ENCODE peak calls at places on chromosomes 1 and 21, in ten cellular contexts. I is COLO829, X is SK-N-MC, M is IMR-90, Q is HTR-8/SVneo, S is heart left ventricle, D is type B pancreatic cell, E is GM04503, G is fibroblast of mammary gland, A is GOT3. V is an unnamed sample.

GRCh38 chr1:45622891-45623394 is 911 bp downstream of the CCDC17 start:
- DNase-seq in S (peak), E (no peak), G (no peak), I (no peak), X (no peak), A (no peak), D (no peak), M (no peak), Q (no peak), V (no peak)

GRCh38 chr1:42385283-42385682 is 4.7 kb downstream of the RIMKLA start:
- DNase-seq in I (no peak), E (peak), Q (no peak), X (no peak), A (no peak), G (peak), S (no peak), D (no peak), M (peak), V (no peak)

GRCh38 chr1:182575540-182576149 is 13.4 kb downstream of the RNASEL start:
- DNase-seq in X (no peak), Q (peak), E (peak), S (no peak), M (peak), A (no peak), D (no peak), G (peak), I (no peak), V (no peak)

GRCh38 chr1:226362891-226363447 is 44.9 kb downstream of the PARP1 start:
- DNase-seq in S (no peak), E (no peak), X (no peak), D (no peak), I (no peak), M (no peak), A (no peak), Q (no peak), G (no peak), V (no peak)

GRCh38 chr1:50637460-50637859 is 214.2 kb upstream of the DMRTA2 start:
- DNase-seq in D (no peak), I (no peak), X (no peak), E (no peak), S (no peak), A (no peak), G (peak), Q (no peak), M (peak), V (no peak)

GRCh38 chr1:182978158-182978853 is 25.3 kb upstream of the SHCBP1L start:
- DNase-seq in I (no peak), A (no peak), G (no peak), E (no peak), S (no peak), D (no peak), X (no peak), Q (no peak), M (no peak), V (no peak)

GRCh38 chr1:5638582-5638981 is 353.6 kb downstream of the NPHP4 start:
- DNase-seq in E (no peak), A (no peak), G (no peak), I (no peak), X (no peak), Q (no peak), M (no peak), D (no peak), S (no peak), V (no peak)

GRCh38 chr1:184802739-184803492 is 48.3 kb upstream of the EDEM3 start:
- DNase-seq in S (no peak), E (no peak), G (peak), X (no peak), Q (no peak), A (no peak), M (peak), I (no peak), D (no peak), V (no peak)

GRCh38 chr1:1628656-1629429 is 3.1 kb upstream of the MMP23B start:
- DNase-seq in A (no peak), X (no peak), E (no peak), I (no peak), S (peak), D (no peak), Q (no peak), G (no peak), M (no peak), V (peak)

GRCh38 chr1:61043010-61043820 is 39.1 kb upstream of the NFIA start:
- DNase-seq in A (peak), S (peak), I (peak), Q (peak), X (no peak), G (peak), D (peak), M (peak), E (no peak), V (peak)

GRCh38 chr1:47578026-47578861 is 140.4 kb downstream of the FOXD2 start:
- DNase-seq in S (no peak), G (no peak), M (no peak), I (peak), X (no peak), A (no peak), Q (no peak), E (no peak), D (no peak), V (no peak)

GRCh38 chr1:19307804-19308508 is 4.0 kb downstream of the AKR7A2 start:
- DNase-seq in G (no peak), M (no peak), I (no peak), E (no peak), X (no peak), A (no peak), D (no peak), Q (no peak), S (no peak), V (no peak)

GRCh38 chr21:36835383-36835795 is 131.1 kb downstream of the HLCS start:
- DNase-seq in Q (peak), D (no peak), A (no peak), S (no peak), X (no peak), G (no peak), I (no peak), E (no peak), M (no peak), V (no peak)

GRCh38 chr1:201530741-201531521 is 8.0 kb upstream of the NAV1 start:
- DNase-seq in D (peak), I (peak), S (peak), X (no peak), G (peak), E (no peak), M (peak), A (peak), Q (peak), V (peak)

GRCh38 chr1:226086776-226087175 is 24.3 kb downstream of the H3-3A start:
- DNase-seq in Q (no peak), X (no peak), M (no peak), A (no peak), E (no peak), D (no peak), I (no peak), G (no peak), S (no peak), V (no peak)

GRCh38 chr1:107434379-107434728 is 293.5 kb downstream of the NTNG1 start:
- DNase-seq in A (no peak), D (no peak), I (no peak), X (no peak), M (no peak), G (no peak), Q (no peak), S (no peak), E (no peak), V (no peak)

GRCh38 chr1:222896630-222897526 is 82.0 kb downstream of the DISP1 start:
- DNase-seq in Q (no peak), I (no peak), D (no peak), E (no peak), A (no peak), G (peak), S (no peak), M (peak), X (no peak), V (no peak)

GRCh38 chr1:220045356-220046051 is 801 bp downstream of the EPRS1 start:
- DNase-seq in I (no peak), D (no peak), G (no peak), S (no peak), X (no peak), E (no peak), Q (peak), A (no peak), M (no peak), V (no peak)

GRCh38 chr1:40980453-40981121 is 1.1 kb downstream of the CTPS1 start:
- DNase-seq in E (no peak), A (no peak), Q (no peak), M (peak), I (no peak), G (peak), D (no peak), S (no peak), X (no peak), V (peak)

GRCh38 chr1:43540653-43541071 is 10.0 kb downstream of the PTPRF start:
- DNase-seq in D (no peak), A (no peak), G (peak), E (no peak), Q (no peak), M (no peak), X (no peak), I (no peak), S (peak), V (no peak)

GRCh38 chr1:198678901-198679329 is 40.1 kb downstream of the PTPRC start:
- DNase-seq in G (no peak), D (no peak), I (no peak), A (no peak), X (no peak), M (no peak), E (no peak), Q (no peak), S (no peak), V (peak)

GRCh38 chr1:199123615-199124014 is 484.8 kb downstream of the PTPRC start:
- DNase-seq in E (peak), I (no peak), Q (no peak), M (peak), A (no peak), D (no peak), X (no peak), S (no peak), G (peak), V (no peak)

GRCh38 chr1:47885062-47885461 is 112.1 kb downstream of the TRABD2B start:
- DNase-seq in Q (no peak), G (no peak), E (no peak), D (no peak), I (no peak), X (no peak), S (no peak), M (no peak), A (no peak), V (no peak)

GRCh38 chr1:36528361-36529349 is 45.9 kb upstream of the CSF3R start:
- DNase-seq in S (no peak), A (no peak), D (peak), E (no peak), G (no peak), Q (no peak), M (no peak), I (no peak), X (no peak), V (peak)

GRCh38 chr1:155003227-155003765 is 694 bp downstream of the ZBTB7B start:
- DNase-seq in A (no peak), S (no peak), G (no peak), X (no peak), M (no peak), I (no peak), Q (no peak), E (no peak), D (no peak), V (peak)

GRCh38 chr1:207868252-207868768 is 42.6 kb downstream of the CD34 start:
- DNase-seq in G (peak), I (no peak), M (no peak), E (no peak), D (no peak), A (no peak), S (peak), X (no peak), Q (no peak), V (peak)

GRCh38 chr1:226697151-226697575 is 41.9 kb downstream of the ITPKB start:
- DNase-seq in Q (no peak), M (peak), G (peak), I (peak), E (no peak), S (no peak), D (no peak), A (no peak), X (no peak), V (no peak)

GRCh38 chr1:57307382-57307781 is 116.5 kb downstream of the DAB1 start:
- DNase-seq in I (no peak), D (no peak), E (no peak), G (no peak), X (no peak), M (no peak), Q (no peak), S (no peak), A (no peak), V (peak)

GRCh38 chr1:93015590-93015989 is 54.3 kb upstream of the DIPK1A start:
- DNase-seq in G (peak), S (no peak), A (no peak), M (peak), X (no peak), D (no peak), E (peak), I (peak), Q (no peak), V (no peak)

GRCh38 chr1:50084389-50084788 is 24.3 kb upstream of the ELAVL4 start:
- DNase-seq in Q (no peak), E (no peak), A (no peak), G (no peak), M (no peak), S (no peak), D (no peak), X (no peak), I (no peak), V (no peak)

GRCh38 chr1:183278736-183279591 is 92.9 kb downstream of the LAMC2 start:
- DNase-seq in D (no peak), A (no peak), S (no peak), X (no peak), G (peak), I (peak), M (peak), Q (no peak), E (peak), V (no peak)

GRCh38 chr1:53536606-53537005 is 77.4 kb downstream of the DMRTB1 start:
- DNase-seq in A (no peak), M (no peak), D (no peak), X (no peak), Q (no peak), E (no peak), S (no peak), I (no peak), G (no peak), V (no peak)

GRCh38 chr1:180382326-180383115 is 119.9 kb downstream of the ACBD6 start:
- DNase-seq in X (no peak), A (no peak), S (no peak), Q (no peak), G (peak), E (peak), M (peak), D (no peak), I (no peak), V (no peak)

GRCh38 chr1:10424034-10424433 is 6.2 kb upstream of the CENPS start:
- DNase-seq in M (peak), G (peak), A (no peak), Q (no peak), I (no peak), D (no peak), E (peak), S (no peak), X (no peak), V (no peak)

GRCh38 chr1:156103521-156103947 is 11.0 kb upstream of the LMNA start:
- DNase-seq in Q (no peak), X (no peak), M (peak), E (no peak), G (peak), I (no peak), D (no peak), A (no peak), S (peak), V (no peak)

GRCh38 chr21:22900511-22900910 is 1902.3 kb downstream of the NCAM2 start:
- DNase-seq in E (no peak), S (no peak), X (no peak), Q (peak), M (peak), A (no peak), I (peak), G (no peak), D (no peak), V (no peak)

GRCh38 chr21:44735821-44736220 is 24.4 kb upstream of the TSPEAR start:
- DNase-seq in Q (no peak), M (no peak), X (no peak), I (no peak), A (no peak), D (peak), S (no peak), E (no peak), G (no peak), V (no peak)